ENCODE peak calls at places on chromosomes 3 and 15, in ten cellular contexts. One of them, this sample, is unnamed.
A peak's percentile ranks its signal among the peaks of the same experiment; 100 is the strongest.

GRCh38 chr15:25176991-25177954 is 222.5 kb downstream of the SNRPN start:
- DNase-seq in A172: no peak
- DNase-seq in GOT3: no peak
- DNase-seq in stimulated activated CD8-positive, alpha-beta memory T cell treated with anti-CD3 and anti-CD28 coated beads, Interleukin-7, amount 100 ng/mL, for 24 hours: no peak
- DNase-seq in psoas muscle: peak; percentile 6
- DNase-seq in HEK293T: no peak
- DNase-seq in NCI-H526 treated with DMSO at 0.1 percent for 48 hours: no peak
- DNase-seq in T-helper 1 cell: no peak
- DNase-seq in hypothalamus: no peak
- DNase-seq in NCI-H510A: no peak
- DNase-seq in this sample: no peak

GRCh38 chr15:63971427-63971805 is 74.9 kb downstream of the DAPK2 start:
- DNase-seq in A172: no peak
- DNase-seq in GOT3: no peak
- DNase-seq in stimulated activated CD8-positive, alpha-beta memory T cell treated with anti-CD3 and anti-CD28 coated beads, Interleukin-7, amount 100 ng/mL, for 24 hours: no peak
- DNase-seq in psoas muscle: no peak
- DNase-seq in HEK293T: no peak
- DNase-seq in NCI-H526 treated with DMSO at 0.1 percent for 48 hours: no peak
- DNase-seq in T-helper 1 cell: no peak
- DNase-seq in hypothalamus: no peak
- DNase-seq in NCI-H510A: no peak
- DNase-seq in this sample: no peak

GRCh38 chr3:138472141-138472825 is 37.9 kb downstream of the ESYT3 start:
- DNase-seq in A172: no peak
- DNase-seq in GOT3: no peak
- DNase-seq in stimulated activated CD8-positive, alpha-beta memory T cell treated with anti-CD3 and anti-CD28 coated beads, Interleukin-7, amount 100 ng/mL, for 24 hours: no peak
- DNase-seq in psoas muscle: no peak
- DNase-seq in HEK293T: no peak
- DNase-seq in NCI-H526 treated with DMSO at 0.1 percent for 48 hours: no peak
- DNase-seq in T-helper 1 cell: no peak
- DNase-seq in hypothalamus: no peak
- DNase-seq in NCI-H510A: no peak
- DNase-seq in this sample: no peak

GRCh38 chr3:156665296-156665695 is 9.1 kb upstream of the TIPARP start:
- DNase-seq in A172: no peak
- DNase-seq in GOT3: no peak
- DNase-seq in stimulated activated CD8-positive, alpha-beta memory T cell treated with anti-CD3 and anti-CD28 coated beads, Interleukin-7, amount 100 ng/mL, for 24 hours: no peak
- DNase-seq in psoas muscle: no peak
- DNase-seq in HEK293T: no peak
- DNase-seq in NCI-H526 treated with DMSO at 0.1 percent for 48 hours: no peak
- DNase-seq in T-helper 1 cell: no peak
- DNase-seq in hypothalamus: no peak
- DNase-seq in NCI-H510A: no peak
- DNase-seq in this sample: no peak

GRCh38 chr3:86988235-86988634 is 2.7 kb downstream of the VGLL3 start:
- DNase-seq in A172: no peak
- DNase-seq in GOT3: no peak
- DNase-seq in stimulated activated CD8-positive, alpha-beta memory T cell treated with anti-CD3 and anti-CD28 coated beads, Interleukin-7, amount 100 ng/mL, for 24 hours: no peak
- DNase-seq in psoas muscle: no peak
- DNase-seq in HEK293T: no peak
- DNase-seq in NCI-H526 treated with DMSO at 0.1 percent for 48 hours: no peak
- DNase-seq in T-helper 1 cell: no peak
- DNase-seq in hypothalamus: no peak
- DNase-seq in NCI-H510A: no peak
- DNase-seq in this sample: no peak

GRCh38 chr3:140292684-140293083 is 357.7 kb downstream of the CLSTN2 start:
- DNase-seq in A172: peak; percentile 93
- DNase-seq in GOT3: peak; percentile 83
- DNase-seq in stimulated activated CD8-positive, alpha-beta memory T cell treated with anti-CD3 and anti-CD28 coated beads, Interleukin-7, amount 100 ng/mL, for 24 hours: no peak
- DNase-seq in psoas muscle: peak; percentile 78
- DNase-seq in HEK293T: no peak
- DNase-seq in NCI-H526 treated with DMSO at 0.1 percent for 48 hours: no peak
- DNase-seq in T-helper 1 cell: no peak
- DNase-seq in hypothalamus: no peak
- DNase-seq in NCI-H510A: no peak
- DNase-seq in this sample: no peak

GRCh38 chr3:181363231-181363630 is 348.5 kb upstream of the SOX2 start:
- DNase-seq in A172: no peak
- DNase-seq in GOT3: no peak
- DNase-seq in stimulated activated CD8-positive, alpha-beta memory T cell treated with anti-CD3 and anti-CD28 coated beads, Interleukin-7, amount 100 ng/mL, for 24 hours: no peak
- DNase-seq in psoas muscle: no peak
- DNase-seq in HEK293T: no peak
- DNase-seq in NCI-H526 treated with DMSO at 0.1 percent for 48 hours: no peak
- DNase-seq in T-helper 1 cell: no peak
- DNase-seq in hypothalamus: no peak
- DNase-seq in NCI-H510A: no peak
- DNase-seq in this sample: no peak

GRCh38 chr3:66101901-66102300 is 63.2 kb upstream of the MAGI1 start:
- DNase-seq in A172: no peak
- DNase-seq in GOT3: no peak
- DNase-seq in stimulated activated CD8-positive, alpha-beta memory T cell treated with anti-CD3 and anti-CD28 coated beads, Interleukin-7, amount 100 ng/mL, for 24 hours: no peak
- DNase-seq in psoas muscle: no peak
- DNase-seq in HEK293T: no peak
- DNase-seq in NCI-H526 treated with DMSO at 0.1 percent for 48 hours: no peak
- DNase-seq in T-helper 1 cell: no peak
- DNase-seq in hypothalamus: no peak
- DNase-seq in NCI-H510A: no peak
- DNase-seq in this sample: no peak

GRCh38 chr3:160454995-160455394 is 5.4 kb upstream of the TRIM59 start:
- DNase-seq in A172: no peak
- DNase-seq in GOT3: no peak
- DNase-seq in stimulated activated CD8-positive, alpha-beta memory T cell treated with anti-CD3 and anti-CD28 coated beads, Interleukin-7, amount 100 ng/mL, for 24 hours: no peak
- DNase-seq in psoas muscle: no peak
- DNase-seq in HEK293T: no peak
- DNase-seq in NCI-H526 treated with DMSO at 0.1 percent for 48 hours: no peak
- DNase-seq in T-helper 1 cell: no peak
- DNase-seq in hypothalamus: no peak
- DNase-seq in NCI-H510A: no peak
- DNase-seq in this sample: no peak

GRCh38 chr3:139197251-139197650 is 146.6 kb upstream of the MRPS22 start:
- DNase-seq in A172: no peak
- DNase-seq in GOT3: no peak
- DNase-seq in stimulated activated CD8-positive, alpha-beta memory T cell treated with anti-CD3 and anti-CD28 coated beads, Interleukin-7, amount 100 ng/mL, for 24 hours: no peak
- DNase-seq in psoas muscle: no peak
- DNase-seq in HEK293T: no peak
- DNase-seq in NCI-H526 treated with DMSO at 0.1 percent for 48 hours: no peak
- DNase-seq in T-helper 1 cell: no peak
- DNase-seq in hypothalamus: no peak
- DNase-seq in NCI-H510A: no peak
- DNase-seq in this sample: no peak

GRCh38 chr15:94029495-94029894 is 201.9 kb upstream of the MCTP2 start:
- DNase-seq in A172: no peak
- DNase-seq in GOT3: no peak
- DNase-seq in stimulated activated CD8-positive, alpha-beta memory T cell treated with anti-CD3 and anti-CD28 coated beads, Interleukin-7, amount 100 ng/mL, for 24 hours: no peak
- DNase-seq in psoas muscle: no peak
- DNase-seq in HEK293T: no peak
- DNase-seq in NCI-H526 treated with DMSO at 0.1 percent for 48 hours: no peak
- DNase-seq in T-helper 1 cell: no peak
- DNase-seq in hypothalamus: no peak
- DNase-seq in NCI-H510A: no peak
- DNase-seq in this sample: no peak

GRCh38 chr3:5136619-5137429 is 14.7 kb downstream of the ARL8B start:
- DNase-seq in A172: peak; percentile 31
- DNase-seq in GOT3: no peak
- DNase-seq in stimulated activated CD8-positive, alpha-beta memory T cell treated with anti-CD3 and anti-CD28 coated beads, Interleukin-7, amount 100 ng/mL, for 24 hours: no peak
- DNase-seq in psoas muscle: no peak
- DNase-seq in HEK293T: peak; percentile 47
- DNase-seq in NCI-H526 treated with DMSO at 0.1 percent for 48 hours: peak; percentile 2
- DNase-seq in T-helper 1 cell: peak; percentile 8
- DNase-seq in hypothalamus: no peak
- DNase-seq in NCI-H510A: no peak
- DNase-seq in this sample: no peak

GRCh38 chr3:107928084-107928445 is 162.8 kb downstream of the CD47 start:
- DNase-seq in A172: peak; percentile 42
- DNase-seq in GOT3: no peak
- DNase-seq in stimulated activated CD8-positive, alpha-beta memory T cell treated with anti-CD3 and anti-CD28 coated beads, Interleukin-7, amount 100 ng/mL, for 24 hours: no peak
- DNase-seq in psoas muscle: no peak
- DNase-seq in HEK293T: peak; percentile 38
- DNase-seq in NCI-H526 treated with DMSO at 0.1 percent for 48 hours: no peak
- DNase-seq in T-helper 1 cell: no peak
- DNase-seq in hypothalamus: peak; percentile 31
- DNase-seq in NCI-H510A: no peak
- DNase-seq in this sample: no peak

GRCh38 chr3:30347679-30348216 is 258.7 kb upstream of the TGFBR2 start:
- DNase-seq in A172: peak; percentile 86
- DNase-seq in GOT3: no peak
- DNase-seq in stimulated activated CD8-positive, alpha-beta memory T cell treated with anti-CD3 and anti-CD28 coated beads, Interleukin-7, amount 100 ng/mL, for 24 hours: no peak
- DNase-seq in psoas muscle: no peak
- DNase-seq in HEK293T: no peak
- DNase-seq in NCI-H526 treated with DMSO at 0.1 percent for 48 hours: no peak
- DNase-seq in T-helper 1 cell: no peak
- DNase-seq in hypothalamus: no peak
- DNase-seq in NCI-H510A: no peak
- DNase-seq in this sample: no peak

GRCh38 chr3:161475905-161476304 is 20.7 kb upstream of the OTOL1 start:
- DNase-seq in A172: peak; percentile 58
- DNase-seq in GOT3: no peak
- DNase-seq in stimulated activated CD8-positive, alpha-beta memory T cell treated with anti-CD3 and anti-CD28 coated beads, Interleukin-7, amount 100 ng/mL, for 24 hours: no peak
- DNase-seq in psoas muscle: no peak
- DNase-seq in HEK293T: no peak
- DNase-seq in NCI-H526 treated with DMSO at 0.1 percent for 48 hours: no peak
- DNase-seq in T-helper 1 cell: no peak
- DNase-seq in hypothalamus: no peak
- DNase-seq in NCI-H510A: no peak
- DNase-seq in this sample: no peak

GRCh38 chr15:90838066-90838465 is 30.3 kb upstream of the FURIN start:
- DNase-seq in A172: no peak
- DNase-seq in GOT3: no peak
- DNase-seq in stimulated activated CD8-positive, alpha-beta memory T cell treated with anti-CD3 and anti-CD28 coated beads, Interleukin-7, amount 100 ng/mL, for 24 hours: peak; percentile 72
- DNase-seq in psoas muscle: no peak
- DNase-seq in HEK293T: no peak
- DNase-seq in NCI-H526 treated with DMSO at 0.1 percent for 48 hours: no peak
- DNase-seq in T-helper 1 cell: peak; percentile 76
- DNase-seq in hypothalamus: no peak
- DNase-seq in NCI-H510A: no peak
- DNase-seq in this sample: no peak

GRCh38 chr3:49165771-49166751 is at the start of gene CCDC71:
- DNase-seq in A172: peak; percentile 27
- DNase-seq in GOT3: peak; percentile 32
- DNase-seq in stimulated activated CD8-positive, alpha-beta memory T cell treated with anti-CD3 and anti-CD28 coated beads, Interleukin-7, amount 100 ng/mL, for 24 hours: peak; percentile 48
- DNase-seq in psoas muscle: peak; percentile 82
- DNase-seq in HEK293T: peak; percentile 91
- DNase-seq in NCI-H526 treated with DMSO at 0.1 percent for 48 hours: peak; percentile 23
- DNase-seq in T-helper 1 cell: peak; percentile 70
- DNase-seq in hypothalamus: peak; percentile 44
- DNase-seq in NCI-H510A: peak; percentile 34
- DNase-seq in this sample: peak; percentile 67

GRCh38 chr3:79019137-79019923 is 748.5 kb downstream of the ROBO1 start:
- DNase-seq in A172: peak; percentile 87
- DNase-seq in GOT3: peak; percentile 55
- DNase-seq in stimulated activated CD8-positive, alpha-beta memory T cell treated with anti-CD3 and anti-CD28 coated beads, Interleukin-7, amount 100 ng/mL, for 24 hours: no peak
- DNase-seq in psoas muscle: peak; percentile 75
- DNase-seq in HEK293T: peak; percentile 76
- DNase-seq in NCI-H526 treated with DMSO at 0.1 percent for 48 hours: peak; percentile 49
- DNase-seq in T-helper 1 cell: no peak
- DNase-seq in hypothalamus: peak; percentile 67
- DNase-seq in NCI-H510A: peak; percentile 79
- DNase-seq in this sample: peak; percentile 81

GRCh38 chr3:43481325-43481860 is 140.4 kb downstream of the ANO10 start:
- DNase-seq in A172: no peak
- DNase-seq in GOT3: no peak
- DNase-seq in stimulated activated CD8-positive, alpha-beta memory T cell treated with anti-CD3 and anti-CD28 coated beads, Interleukin-7, amount 100 ng/mL, for 24 hours: no peak
- DNase-seq in psoas muscle: no peak
- DNase-seq in HEK293T: no peak
- DNase-seq in NCI-H526 treated with DMSO at 0.1 percent for 48 hours: no peak
- DNase-seq in T-helper 1 cell: no peak
- DNase-seq in hypothalamus: no peak
- DNase-seq in NCI-H510A: no peak
- DNase-seq in this sample: no peak

GRCh38 chr3:140288575-140288974 is 353.6 kb downstream of the CLSTN2 start:
- DNase-seq in A172: peak; percentile 34
- DNase-seq in GOT3: no peak
- DNase-seq in stimulated activated CD8-positive, alpha-beta memory T cell treated with anti-CD3 and anti-CD28 coated beads, Interleukin-7, amount 100 ng/mL, for 24 hours: no peak
- DNase-seq in psoas muscle: no peak
- DNase-seq in HEK293T: no peak
- DNase-seq in NCI-H526 treated with DMSO at 0.1 percent for 48 hours: no peak
- DNase-seq in T-helper 1 cell: no peak
- DNase-seq in hypothalamus: no peak
- DNase-seq in NCI-H510A: no peak
- DNase-seq in this sample: no peak

GRCh38 chr15:101242160-101242998 is 9.5 kb downstream of the CHSY1 start:
- DNase-seq in A172: peak; percentile 54
- DNase-seq in GOT3: no peak
- DNase-seq in stimulated activated CD8-positive, alpha-beta memory T cell treated with anti-CD3 and anti-CD28 coated beads, Interleukin-7, amount 100 ng/mL, for 24 hours: no peak
- DNase-seq in psoas muscle: no peak
- DNase-seq in HEK293T: no peak
- DNase-seq in NCI-H526 treated with DMSO at 0.1 percent for 48 hours: no peak
- DNase-seq in T-helper 1 cell: peak; percentile 51
- DNase-seq in hypothalamus: no peak
- DNase-seq in NCI-H510A: no peak
- DNase-seq in this sample: no peak

GRCh38 chr3:98730338-98730737 is 32.8 kb upstream of the ST3GAL6 start:
- DNase-seq in A172: peak; percentile 67
- DNase-seq in GOT3: no peak
- DNase-seq in stimulated activated CD8-positive, alpha-beta memory T cell treated with anti-CD3 and anti-CD28 coated beads, Interleukin-7, amount 100 ng/mL, for 24 hours: no peak
- DNase-seq in psoas muscle: no peak
- DNase-seq in HEK293T: no peak
- DNase-seq in NCI-H526 treated with DMSO at 0.1 percent for 48 hours: no peak
- DNase-seq in T-helper 1 cell: no peak
- DNase-seq in hypothalamus: no peak
- DNase-seq in NCI-H510A: no peak
- DNase-seq in this sample: no peak

GRCh38 chr3:171972965-171973364 is 66.4 kb upstream of the FNDC3B start:
- DNase-seq in A172: no peak
- DNase-seq in GOT3: no peak
- DNase-seq in stimulated activated CD8-positive, alpha-beta memory T cell treated with anti-CD3 and anti-CD28 coated beads, Interleukin-7, amount 100 ng/mL, for 24 hours: no peak
- DNase-seq in psoas muscle: peak; percentile 51
- DNase-seq in HEK293T: no peak
- DNase-seq in NCI-H526 treated with DMSO at 0.1 percent for 48 hours: no peak
- DNase-seq in T-helper 1 cell: no peak
- DNase-seq in hypothalamus: no peak
- DNase-seq in NCI-H510A: no peak
- DNase-seq in this sample: no peak